ENCODE peak calls at places on chromosome 19, in five cellular contexts. One of them, this sample, is unnamed.

GRCh38 chr19:30150626-30151025 is 208.6 kb downstream of the URI1 start:
- DNase-seq in activated CD4-positive, alpha-beta T cell treated with anti-CD3 and anti-CD28 coated beads, Interleukin-2, amount 50 U/mL, for 1 hour: no peak
- DNase-seq in NCI-H1105: no peak
- DNase-seq in KBM-7: no peak
- DNase-seq in memory B cell: no peak
- DNase-seq in this sample: no peak

GRCh38 chr19:41872775-41873647 is 4.1 kb upstream of the CD79A start:
- DNase-seq in activated CD4-positive, alpha-beta T cell treated with anti-CD3 and anti-CD28 coated beads, Interleukin-2, amount 50 U/mL, for 1 hour: peak
- DNase-seq in NCI-H1105: peak
- DNase-seq in KBM-7: peak
- DNase-seq in memory B cell: peak
- DNase-seq in this sample: peak

GRCh38 chr19:56162258-56162657 is 13.6 kb upstream of the GALP start:
- DNase-seq in activated CD4-positive, alpha-beta T cell treated with anti-CD3 and anti-CD28 coated beads, Interleukin-2, amount 50 U/mL, for 1 hour: no peak
- DNase-seq in NCI-H1105: no peak
- DNase-seq in KBM-7: peak
- DNase-seq in memory B cell: no peak
- DNase-seq in this sample: no peak

GRCh38 chr19:418761-419632 is 10.1 kb upstream of the C2CD4C start:
- DNase-seq in activated CD4-positive, alpha-beta T cell treated with anti-CD3 and anti-CD28 coated beads, Interleukin-2, amount 50 U/mL, for 1 hour: no peak
- DNase-seq in NCI-H1105: no peak
- DNase-seq in KBM-7: no peak
- DNase-seq in memory B cell: no peak
- DNase-seq in this sample: no peak

GRCh38 chr19:57389730-57390598 is at the start of gene ZNF548:
- DNase-seq in activated CD4-positive, alpha-beta T cell treated with anti-CD3 and anti-CD28 coated beads, Interleukin-2, amount 50 U/mL, for 1 hour: peak
- DNase-seq in NCI-H1105: peak
- DNase-seq in KBM-7: peak
- DNase-seq in memory B cell: peak
- DNase-seq in this sample: peak

GRCh38 chr19:19637523-19638251 is 5.8 kb downstream of the GMIP start:
- DNase-seq in activated CD4-positive, alpha-beta T cell treated with anti-CD3 and anti-CD28 coated beads, Interleukin-2, amount 50 U/mL, for 1 hour: no peak
- DNase-seq in NCI-H1105: no peak
- DNase-seq in KBM-7: no peak
- DNase-seq in memory B cell: no peak
- DNase-seq in this sample: no peak

GRCh38 chr19:14091885-14092462 is 1.4 kb upstream of the SAMD1 start:
- DNase-seq in activated CD4-positive, alpha-beta T cell treated with anti-CD3 and anti-CD28 coated beads, Interleukin-2, amount 50 U/mL, for 1 hour: peak
- DNase-seq in NCI-H1105: no peak
- DNase-seq in KBM-7: no peak
- DNase-seq in memory B cell: no peak
- DNase-seq in this sample: no peak

GRCh38 chr19:41548954-41549688 is 26.8 kb upstream of the CEACAM21 start:
- DNase-seq in activated CD4-positive, alpha-beta T cell treated with anti-CD3 and anti-CD28 coated beads, Interleukin-2, amount 50 U/mL, for 1 hour: peak
- DNase-seq in NCI-H1105: no peak
- DNase-seq in KBM-7: peak
- DNase-seq in memory B cell: peak
- DNase-seq in this sample: peak

GRCh38 chr19:8592231-8593009 is 15.2 kb upstream of the MYO1F start:
- DNase-seq in activated CD4-positive, alpha-beta T cell treated with anti-CD3 and anti-CD28 coated beads, Interleukin-2, amount 50 U/mL, for 1 hour: peak
- DNase-seq in NCI-H1105: no peak
- DNase-seq in KBM-7: peak
- DNase-seq in memory B cell: peak
- DNase-seq in this sample: peak

GRCh38 chr19:18663940-18664530 is 19.4 kb upstream of the CRTC1 start:
- DNase-seq in activated CD4-positive, alpha-beta T cell treated with anti-CD3 and anti-CD28 coated beads, Interleukin-2, amount 50 U/mL, for 1 hour: no peak
- DNase-seq in NCI-H1105: no peak
- DNase-seq in KBM-7: no peak
- DNase-seq in memory B cell: no peak
- DNase-seq in this sample: no peak